ENCODE peak calls at places on chromosomes 5 and 9, in eight cellular contexts. M, S, I, X, Y, K, L and J are unnamed samples.
A peak's percentile ranks its signal among the peaks of the same experiment; 100 is the strongest.

GRCh38 chr5:59126665-59127354 is 543.9 kb downstream of the RAB3C start:
- DNase-seq in L (no peak), K (no peak), I (no peak), S (peak; percentile 19), X (no peak), M (no peak), Y (peak; percentile 36), J (no peak)

GRCh38 chr9:120383999-120384924 is 195.7 kb downstream of the CDK5RAP2 start:
- DNase-seq in K (peak; percentile 55), I (no peak), M (no peak), X (no peak), Y (peak; percentile 75), S (no peak), L (peak; percentile 65), J (no peak)

GRCh38 chr5:109921735-109922395 is 232.1 kb downstream of the MAN2A1 start:
- DNase-seq in M (no peak), K (no peak), X (no peak), L (no peak), S (no peak), I (peak; percentile 59), Y (peak; percentile 87), J (no peak)

GRCh38 chr5:135467051-135467625 is 15.0 kb upstream of the TIFAB start:
- DNase-seq in S (no peak), I (no peak), X (no peak), L (no peak), M (no peak), K (no peak), Y (no peak), J (no peak)

GRCh38 chr5:175478384-175479124 is at the start of gene SFXN1:
- DNase-seq in X (peak; percentile 59), L (peak; percentile 74), Y (peak; percentile 67), M (no peak), I (peak; percentile 86), K (peak; percentile 89), S (peak; percentile 71), J (peak; percentile 89)

GRCh38 chr9:130110596-130111021 is 56.9 kb downstream of the GPR107 start:
- DNase-seq in S (no peak), M (no peak), Y (no peak), X (no peak), I (no peak), K (no peak), L (no peak), J (no peak)

GRCh38 chr5:158609729-158610128 is 490.0 kb downstream of the EBF1 start:
- DNase-seq in K (no peak), M (no peak), L (no peak), Y (no peak), S (no peak), I (no peak), X (no peak), J (no peak)

GRCh38 chr5:33824516-33825195 is 67.1 kb downstream of the ADAMTS12 start:
- DNase-seq in L (peak; percentile 11), Y (no peak), X (no peak), I (no peak), K (no peak), S (no peak), M (peak; percentile 82), J (no peak)

GRCh38 chr5:167731951-167732350 is 559.5 kb upstream of the WWC1 start:
- DNase-seq in Y (no peak), S (no peak), I (no peak), X (no peak), L (no peak), K (no peak), M (no peak), J (no peak)

GRCh38 chr5:176441921-176442323 is 6.3 kb upstream of the FAF2 start:
- DNase-seq in L (no peak), I (no peak), K (no peak), X (no peak), Y (no peak), M (no peak), S (no peak), J (no peak)

GRCh38 chr5:38265546-38266179 is 7.3 kb downstream of the EGFLAM start:
- DNase-seq in I (peak; percentile 55), Y (peak; percentile 41), M (no peak), L (peak; percentile 60), S (peak; percentile 49), X (peak; percentile 36), K (peak; percentile 82), J (peak; percentile 65)

GRCh38 chr5:13478831-13479465 is 465.5 kb downstream of the DNAH5 start:
- DNase-seq in X (no peak), Y (no peak), M (no peak), I (no peak), K (peak; percentile 74), L (peak; percentile 25), S (peak; percentile 46), J (peak; percentile 19)

GRCh38 chr5:124212949-124213348 is 533.5 kb downstream of the ZNF608 start:
- DNase-seq in K (no peak), L (no peak), X (no peak), I (no peak), M (no peak), S (no peak), Y (peak; percentile 4), J (no peak)

GRCh38 chr5:135223404-135223803 is 175.6 kb downstream of the MACROH2A1 start:
- DNase-seq in L (no peak), S (no peak), K (no peak), Y (no peak), I (no peak), M (no peak), X (no peak), J (no peak)

GRCh38 chr9:98807811-98808195 is 333 bp downstream of the GALNT12 start:
- DNase-seq in I (peak; percentile 59), L (no peak), K (peak; percentile 40), M (no peak), S (peak; percentile 23), Y (peak; percentile 29), X (no peak), J (no peak)

GRCh38 chr9:125513634-125514413 is 193.2 kb downstream of the MAPKAP1 start:
- DNase-seq in L (peak; percentile 45), M (peak; percentile 17), I (peak; percentile 55), X (no peak), K (peak; percentile 55), Y (peak; percentile 23), S (peak; percentile 79), J (peak; percentile 97)

GRCh38 chr5:116492776-116493175 is 81.8 kb downstream of the SEMA6A start:
- DNase-seq in K (peak; percentile 14), Y (no peak), L (no peak), I (no peak), S (no peak), X (no peak), M (no peak), J (no peak)

GRCh38 chr5:73448451-73449136 is at the start of gene FOXD1:
- DNase-seq in K (peak; percentile 87), Y (peak; percentile 29), L (peak; percentile 68), S (peak; percentile 88), X (peak; percentile 75), M (peak; percentile 91), I (peak; percentile 58), J (peak; percentile 84)

GRCh38 chr5:115723224-115723623 is 93.2 kb downstream of the CDO1 start:
- DNase-seq in X (no peak), S (no peak), Y (no peak), I (no peak), K (no peak), M (no peak), L (no peak), J (no peak)

GRCh38 chr5:124372457-124372856 is 374.0 kb downstream of the ZNF608 start:
- DNase-seq in Y (no peak), X (no peak), L (no peak), K (no peak), M (no peak), I (no peak), S (no peak), J (no peak)

GRCh38 chr9:124594673-124595072 is 87.5 kb upstream of the NR5A1 start:
- DNase-seq in I (no peak), L (no peak), M (no peak), Y (peak; percentile 5), K (no peak), S (no peak), X (no peak), J (no peak)

GRCh38 chr5:110735545-110735944 is 3.3 kb upstream of the SLC25A46 start:
- DNase-seq in K (no peak), X (no peak), S (no peak), M (no peak), L (no peak), I (no peak), Y (no peak), J (no peak)

GRCh38 chr5:159788835-159789331 is 127.4 kb upstream of the ADRA1B start:
- DNase-seq in I (no peak), Y (no peak), X (no peak), S (no peak), M (no peak), K (no peak), L (no peak), J (no peak)

GRCh38 chr5:75668988-75669760 is 48.1 kb downstream of the POC5 start:
- DNase-seq in I (peak; percentile 83), Y (peak; percentile 39), M (no peak), X (peak; percentile 33), S (peak; percentile 62), K (peak; percentile 52), L (peak; percentile 39), J (peak; percentile 33)

GRCh38 chr5:84392836-84393235 is 8.2 kb upstream of the EDIL3 start:
- DNase-seq in L (no peak), K (no peak), I (no peak), X (no peak), S (no peak), M (no peak), Y (no peak), J (no peak)

GRCh38 chr9:26193237-26193636 is 515.0 kb upstream of the TUSC1 start:
- DNase-seq in M (no peak), K (no peak), Y (no peak), I (no peak), L (no peak), S (no peak), X (no peak), J (no peak)

GRCh38 chr5:109409061-109409843 is 522 bp downstream of the PJA2 start:
- DNase-seq in L (peak; percentile 67), I (peak; percentile 84), S (peak; percentile 75), X (peak; percentile 79), Y (peak; percentile 68), K (peak; percentile 74), M (no peak), J (peak; percentile 42)

GRCh38 chr5:66658516-66658915 is 62.3 kb downstream of the MAST4 start:
- DNase-seq in M (no peak), Y (no peak), X (no peak), L (no peak), K (no peak), I (no peak), S (no peak), J (no peak)

GRCh38 chr9:128556915-128557634 is 4.7 kb downstream of the SPTAN1 start:
- DNase-seq in Y (no peak), L (no peak), I (no peak), S (no peak), K (no peak), M (no peak), X (no peak), J (no peak)